ENCODE peak calls at places on chromosomes 12 and 14, in nine cellular contexts. Q is upper lobe of right lung, L is astrocyte of the spinal cord, U is AG09309, H is heart left ventricle, K is MM.1S, Z is foreskin fibroblast, D is fibroblast of mammary gland, I is omental fat pad. R is an unnamed sample.

GRCh38 chr14:75383721-75384120 is 44.1 kb upstream of the JDP2 start:
- DNase-seq in Q (no peak), L (no peak), U (no peak), H (no peak), K (no peak), Z (no peak), D (no peak), I (no peak), R (no peak)

GRCh38 chr14:60651051-60651935 is 2.0 kb upstream of the SIX1 start:
- DNase-seq in Q (no peak), L (no peak), U (no peak), H (no peak), K (no peak), Z (no peak), D (no peak), I (no peak), R (no peak)

GRCh38 chr12:52010692-52011601 is 4.2 kb downstream of the TAMALIN start:
- DNase-seq in Q (no peak), L (no peak), U (no peak), H (no peak), K (no peak), Z (no peak), D (no peak), I (no peak), R (no peak)

GRCh38 chr12:92064420-92064819 is 81.2 kb downstream of the BTG1 start:
- DNase-seq in Q (no peak), L (no peak), U (no peak), H (no peak), K (no peak), Z (no peak), D (no peak), I (no peak), R (peak)

GRCh38 chr14:102622262-102622885 is 29.9 kb downstream of the RCOR1 start:
- DNase-seq in Q (no peak), L (no peak), U (no peak), H (peak), K (no peak), Z (no peak), D (no peak), I (no peak), R (no peak)

GRCh38 chr12:8956772-8957171 is 7.3 kb upstream of the M6PR start:
- DNase-seq in Q (no peak), L (no peak), U (no peak), H (no peak), K (no peak), Z (no peak), D (no peak), I (no peak), R (no peak)

GRCh38 chr12:74043343-74043742 is 494.3 kb upstream of the ATXN7L3B start:
- DNase-seq in Q (no peak), L (peak), U (no peak), H (no peak), K (no peak), Z (no peak), D (peak), I (no peak), R (peak)

GRCh38 chr14:59483819-59484610 is at the start of the genes JKAMP and L3HYPDH:
- DNase-seq in Q (peak), L (peak), U (peak), H (peak), K (peak), Z (peak), D (peak), I (peak), R (peak)

GRCh38 chr12:80712866-80713265 is 3.8 kb upstream of the MYF5 start:
- DNase-seq in Q (no peak), L (no peak), U (no peak), H (no peak), K (no peak), Z (no peak), D (no peak), I (no peak), R (no peak)

GRCh38 chr12:102364709-102365108 is 115.7 kb downstream of the IGF1 start:
- DNase-seq in Q (no peak), L (no peak), U (no peak), H (no peak), K (no peak), Z (no peak), D (no peak), I (no peak), R (no peak)

GRCh38 chr14:33404964-33405574 is 466.4 kb downstream of the NPAS3 start:
- DNase-seq in Q (no peak), L (no peak), U (no peak), H (no peak), K (no peak), Z (no peak), D (no peak), I (no peak), R (no peak)

GRCh38 chr12:4434721-4435425 is 10.7 kb downstream of the FGF6 start:
- DNase-seq in Q (no peak), L (no peak), U (no peak), H (no peak), K (no peak), Z (no peak), D (no peak), I (no peak), R (no peak)

GRCh38 chr12:83390186-83390585 is 703.5 kb downstream of the TMTC2 start:
- DNase-seq in Q (no peak), L (no peak), U (no peak), H (no peak), K (no peak), Z (no peak), D (no peak), I (no peak), R (no peak)

GRCh38 chr12:46908236-46908935 is 82.6 kb upstream of the SLC38A4 start:
- DNase-seq in Q (no peak), L (peak), U (no peak), H (no peak), K (no peak), Z (peak), D (peak), I (no peak), R (no peak)

GRCh38 chr14:97848351-97848980 is 1051.3 kb downstream of the VRK1 start:
- DNase-seq in Q (no peak), L (no peak), U (no peak), H (no peak), K (no peak), Z (no peak), D (no peak), I (no peak), R (no peak)

GRCh38 chr12:112121780-112122565 is 3.4 kb upstream of the TRAFD1 start:
- DNase-seq in Q (peak), L (peak), U (peak), H (peak), K (no peak), Z (peak), D (peak), I (peak), R (no peak)

GRCh38 chr12:69966839-69967238 is 141.8 kb downstream of the MYRFL start:
- DNase-seq in Q (no peak), L (no peak), U (no peak), H (no peak), K (no peak), Z (peak), D (peak), I (no peak), R (no peak)

GRCh38 chr12:127943481-127944210 is 323.3 kb upstream of the TMEM132C start:
- DNase-seq in Q (no peak), L (no peak), U (no peak), H (no peak), K (no peak), Z (no peak), D (no peak), I (no peak), R (no peak)

GRCh38 chr12:120628919-120629318 is 11.5 kb upstream of the CABP1 start:
- DNase-seq in Q (peak), L (no peak), U (no peak), H (no peak), K (no peak), Z (no peak), D (no peak), I (no peak), R (no peak)

GRCh38 chr14:64998455-64998931 is 11.8 kb downstream of the FNTB start:
- DNase-seq in Q (no peak), L (no peak), U (no peak), H (no peak), K (no peak), Z (peak), D (peak), I (no peak), R (no peak)

GRCh38 chr12:67430708-67431335 is 161.7 kb downstream of the CAND1 start:
- DNase-seq in Q (no peak), L (no peak), U (no peak), H (peak), K (no peak), Z (peak), D (peak), I (no peak), R (no peak)
- TF ChIP-seq CTCF in Q (peak), L (no peak), U (no peak), H (peak), K (no peak), Z (no peak), D (peak), I (no peak), R (no peak)

GRCh38 chr12:6380141-6381121 is 3.5 kb upstream of the LTBR start:
- DNase-seq in Q (no peak), L (no peak), U (no peak), H (peak), K (no peak), Z (peak), D (peak), I (no peak), R (no peak)
- TF ChIP-seq CTCF in Q (no peak), L (no peak), U (no peak), H (no peak), K (no peak), Z (no peak), D (no peak), I (no peak), R (no peak)

GRCh38 chr12:64826234-64826633 is 1.8 kb downstream of the TBC1D30 start:
- DNase-seq in Q (peak), L (peak), U (no peak), H (peak), K (no peak), Z (peak), D (peak), I (no peak), R (peak)
- TF ChIP-seq CTCF in Q (no peak), L (no peak), U (no peak), H (no peak), K (no peak), Z (no peak), D (no peak), I (no peak), R (no peak)

GRCh38 chr12:115398311-115398781 is 714.4 kb upstream of the TBX3 start:
- DNase-seq in Q (no peak), L (no peak), U (no peak), H (no peak), K (no peak), Z (peak), D (no peak), I (no peak), R (no peak)
- TF ChIP-seq CTCF in Q (no peak), L (no peak), U (no peak), H (peak), K (no peak), Z (no peak), D (no peak), I (no peak), R (no peak)

GRCh38 chr14:99538733-99539132 is 57.5 kb downstream of the CCNK start:
- DNase-seq in Q (no peak), L (no peak), U (no peak), H (no peak), K (no peak), Z (no peak), D (no peak), I (no peak), R (no peak)
- TF ChIP-seq CTCF in Q (no peak), L (no peak), U (no peak), H (no peak), K (no peak), Z (no peak), D (no peak), I (no peak), R (peak)

GRCh38 chr12:109776624-109777023 is 56.6 kb downstream of the TRPV4 start:
- DNase-seq in Q (no peak), L (no peak), U (no peak), H (no peak), K (no peak), Z (no peak), D (no peak), I (no peak), R (no peak)

GRCh38 chr12:109781668-109782321 is 51.4 kb downstream of the TRPV4 start:
- DNase-seq in Q (no peak), L (no peak), U (no peak), H (no peak), K (no peak), Z (no peak), D (no peak), I (no peak), R (no peak)

GRCh38 chr12:109778684-109779083 is 54.5 kb downstream of the TRPV4 start:
- DNase-seq in Q (no peak), L (no peak), U (no peak), H (no peak), K (no peak), Z (no peak), D (no peak), I (no peak), R (no peak)

GRCh38 chr12:109777544-109777943 is 55.7 kb downstream of the TRPV4 start:
- DNase-seq in Q (no peak), L (no peak), U (no peak), H (no peak), K (peak), Z (peak), D (peak), I (no peak), R (peak)

DNA sequence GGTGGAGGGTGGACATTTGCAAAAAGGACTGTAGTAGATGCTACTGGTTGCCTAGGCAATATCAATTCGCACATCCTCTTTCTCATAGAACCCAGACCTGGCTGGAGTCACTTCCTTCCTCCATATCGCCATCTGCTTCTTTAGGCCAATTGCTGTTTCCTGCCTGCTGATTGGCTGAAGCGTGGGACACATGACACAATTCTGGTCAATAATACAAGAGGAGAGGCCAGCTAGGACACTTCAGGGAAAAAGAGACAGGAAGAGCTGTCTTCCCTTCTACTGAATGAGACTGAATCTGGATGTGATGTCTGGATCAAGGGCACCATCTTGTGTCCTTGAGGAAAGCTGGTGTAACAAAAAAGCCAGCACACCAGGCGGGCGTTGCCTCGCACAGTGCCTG is 53.8 kb downstream of the TRPV4 start:
- DNase-seq in Q (no peak), L (no peak), U (no peak), H (no peak), K (no peak), Z (no peak), D (no peak), I (no peak), R (no peak)
- TF ChIP-seq CTCF in Q (no peak), L (no peak), U (no peak), H (no peak), K (no peak), Z (no peak), D (no peak), I (no peak), R (no peak)

DNA sequence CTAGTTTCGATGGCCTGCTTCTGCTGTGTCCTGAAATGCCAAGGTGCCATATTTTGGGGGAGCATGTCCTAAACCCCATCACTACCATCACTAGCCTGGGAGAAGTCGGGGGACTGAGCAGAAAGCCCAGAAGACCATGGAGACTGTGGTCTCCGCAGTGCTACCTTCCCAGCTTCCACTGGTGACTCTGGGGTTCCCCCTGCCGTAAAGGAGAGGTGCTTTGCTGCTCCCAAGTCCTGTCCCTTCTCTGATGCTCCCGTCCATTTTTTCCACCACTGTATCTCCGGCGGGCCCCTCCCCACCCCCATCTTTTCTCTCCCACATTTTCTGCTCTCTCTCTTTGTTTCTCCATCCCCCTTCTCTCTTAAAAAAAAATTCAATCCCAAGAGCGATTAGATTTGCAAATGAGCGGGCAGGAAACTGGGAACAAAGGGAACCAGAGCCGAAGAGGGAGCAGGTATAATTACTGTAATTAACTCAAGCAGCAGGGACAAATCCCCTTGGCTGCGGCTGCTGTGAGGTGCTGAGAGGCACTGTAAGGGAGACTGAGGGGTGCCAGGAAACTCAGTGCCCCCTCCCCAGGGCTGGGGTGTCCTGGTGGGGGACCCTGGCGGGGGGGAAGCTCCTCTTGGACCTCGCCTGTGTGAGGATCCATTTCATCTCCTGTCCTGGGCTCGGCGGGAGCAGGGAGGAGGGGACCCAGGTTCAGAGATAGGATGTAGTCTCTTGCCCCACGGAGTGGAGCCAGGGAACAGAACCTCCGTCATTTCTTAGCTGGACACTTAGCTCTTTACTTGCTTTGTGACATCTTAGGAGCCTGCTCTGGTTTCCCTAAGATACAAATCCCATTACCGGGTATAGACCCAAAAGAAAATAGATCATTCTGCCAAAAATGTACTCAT is 140.5 kb upstream of the NRXN3 start:
- DNase-seq in Q (no peak), L (no peak), U (no peak), H (no peak), K (no peak), Z (no peak), D (no peak), I (no peak), R (no peak)
- TF ChIP-seq CTCF in Q (no peak), L (peak), U (peak), H (no peak), K (no peak), Z (peak), D (peak), I (no peak), R (no peak)

GRCh38 chr14:32078794-32079663 is 1.9 kb downstream of the ARHGAP5 start:
- DNase-seq in Q (no peak), L (peak), U (no peak), H (no peak), K (no peak), Z (peak), D (peak), I (no peak), R (no peak)

GRCh38 chr14:32076278-32077080 is 625 bp upstream of the ARHGAP5 start:
- DNase-seq in Q (peak), L (peak), U (peak), H (peak), K (peak), Z (peak), D (peak), I (peak), R (peak)

GRCh38 chr14:32077081-32078029 is at the start of gene ARHGAP5:
- DNase-seq in Q (no peak), L (peak), U (no peak), H (no peak), K (peak), Z (peak), D (peak), I (no peak), R (peak)

GRCh38 chr14:32080001-32080510 is 3.0 kb downstream of the ARHGAP5 start:
- DNase-seq in Q (no peak), L (no peak), U (no peak), H (no peak), K (no peak), Z (no peak), D (no peak), I (no peak), R (no peak)

GRCh38 chr14:32078030-32078793 is 1.1 kb downstream of the ARHGAP5 start:
- DNase-seq in Q (peak), L (peak), U (no peak), H (peak), K (peak), Z (peak), D (peak), I (no peak), R (no peak)
- TF ChIP-seq CTCF in Q (no peak), L (no peak), U (no peak), H (no peak), K (no peak), Z (no peak), D (no peak), I (no peak), R (no peak)

DNA sequence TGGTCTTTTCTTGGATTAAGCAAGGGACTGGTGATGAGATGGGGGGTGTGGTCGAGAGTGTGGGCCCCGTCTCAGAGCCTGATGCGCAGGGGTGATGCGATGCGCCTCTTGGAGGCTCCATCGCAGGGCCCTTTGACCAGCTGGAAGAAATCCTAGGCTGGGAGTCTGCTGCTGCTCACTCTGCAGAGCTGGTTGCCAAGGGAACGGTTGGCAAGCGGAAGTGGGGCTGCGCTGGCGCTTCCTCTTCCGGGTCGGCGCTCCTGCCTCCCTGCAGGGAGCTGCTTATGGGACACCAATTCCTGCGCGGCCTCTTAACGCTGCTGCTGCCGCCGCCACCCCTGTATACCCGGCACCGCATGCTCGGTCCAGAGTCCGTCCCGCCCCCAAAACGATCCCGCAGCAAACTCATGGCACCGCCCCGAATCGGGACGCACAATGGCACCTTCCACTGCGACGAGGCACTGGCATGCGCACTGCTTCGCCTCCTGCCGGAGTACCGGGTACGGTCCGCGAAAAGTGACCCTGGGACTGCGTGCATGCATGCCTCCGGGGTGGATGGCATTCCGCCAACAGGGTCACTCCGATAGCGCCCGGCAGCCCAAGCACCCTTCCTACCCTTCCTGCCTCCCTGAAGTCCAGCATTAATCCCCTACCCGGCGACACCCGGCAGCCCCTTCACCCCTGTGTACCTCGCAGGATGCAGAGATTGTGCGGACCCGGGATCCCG is at the start of gene MYG1:
- DNase-seq in Q (peak), L (peak), U (no peak), H (peak), K (peak), Z (peak), D (peak), I (peak), R (peak)
- TF ChIP-seq CTCF in Q (peak), L (peak), U (peak), H (peak), K (peak), Z (no peak), D (peak), I (no peak), R (no peak)